ENCODE peak calls at places on chromosomes 1 and 21, in four cellular contexts. R, U, V and H are unnamed samples. For H3K4me1, the result is how much of the 10 kb centered on the place peaks cover.

GRCh38 chr1:44029260-44029910 is 1.9 kb downstream of the SLC6A9 start:
- DNase-seq in R (no peak), V (no peak), U (peak), H (peak)

GRCh38 chr1:207227131-207227630 is 94.3 kb upstream of the CD55 start:
- DNase-seq in V (no peak), R (no peak), U (no peak), H (no peak)

GRCh38 chr1:91683598-91683951 is 182.9 kb downstream of the CDC7 start:
- DNase-seq in R (no peak), U (no peak), V (peak), H (no peak)

GRCh38 chr1:238562376-238562775 is 671.7 kb upstream of the ZP4 start:
- DNase-seq in U (no peak), R (no peak), V (no peak), H (no peak)

GRCh38 chr21:43766734-43767497 is 9.2 kb downstream of the CSTB start:
- DNase-seq in R (no peak), V (no peak), U (no peak), H (no peak)

GRCh38 chr1:91556556-91556955 is 55.9 kb downstream of the CDC7 start:
- DNase-seq in R (no peak), U (no peak), V (no peak), H (no peak)

GRCh38 chr1:160767417-160768294 is 28.3 kb upstream of the LY9 start:
- DNase-seq in U (no peak), R (no peak), V (no peak), H (no peak)

GRCh38 chr1:22678522-22678896 is 25.5 kb downstream of the C1QB start:
- DNase-seq in R (no peak), U (no peak), V (no peak), H (no peak)

GRCh38 chr1:242017580-242018233 is 18.8 kb upstream of the MAP1LC3C start:
- DNase-seq in U (peak), V (no peak), R (peak), H (no peak)

GRCh38 chr1:1421147-1421906 is at the start of gene ANKRD65:
- DNase-seq in U (peak), V (no peak), R (no peak), H (no peak)

GRCh38 chr21:41766883-41767605 is at the start of gene RIPK4:
- DNase-seq in R (peak), V (no peak), U (peak), H (peak)

GRCh38 chr21:45947296-45947695 is 34.3 kb upstream of the COL6A1 start:
- DNase-seq in V (no peak), R (no peak), U (no peak), H (no peak)

GRCh38 chr1:220089650-220090556 is at the start of gene BPNT1:
- DNase-seq in U (peak), R (peak), V (peak), H (peak)

GRCh38 chr1:8562881-8563865 is 245.3 kb downstream of the SLC45A1 start:
- DNase-seq in R (no peak), V (no peak), U (no peak), H (no peak)

GRCh38 chr1:91613594-91613993 is 112.9 kb downstream of the CDC7 start:
- DNase-seq in R (no peak), V (no peak), U (no peak), H (no peak)

GRCh38 chr1:11429226-11429625 is 49.7 kb upstream of the DISP3 start:
- DNase-seq in U (no peak), R (no peak), V (no peak), H (no peak)

GRCh38 chr21:17050156-17050555 is 462.7 kb upstream of the CXADR start:
- DNase-seq in R (no peak), U (no peak), V (no peak), H (no peak)

GRCh38 chr1:40831001-40831732 is 31.0 kb downstream of the CITED4 start:
- DNase-seq in R (no peak), U (no peak), V (no peak), H (no peak)

GRCh38 chr21:37226356-37226920 is 40.7 kb downstream of the VPS26C start:
- DNase-seq in U (no peak), R (no peak), V (no peak), H (no peak)

GRCh38 chr1:88341436-88341835 is 342.6 kb upstream of the PKN2 start:
- DNase-seq in V (no peak), U (no peak), R (no peak), H (no peak)

GRCh38 chr1:109751531-109752260 is 10.9 kb upstream of the GSTM3 start:
- DNase-seq in R (no peak), V (no peak), U (no peak), H (no peak)

GRCh38 chr21:38948377-38948776 is 142.6 kb downstream of the ETS2 start:
- DNase-seq in V (no peak), R (no peak), U (no peak), H (no peak)

GRCh38 chr1:36576118-36576517 is 93.4 kb upstream of the CSF3R start:
- DNase-seq in R (peak), V (no peak), U (peak), H (peak)

GRCh38 chr1:101112051-101112770 is 86.6 kb upstream of the DPH5 start:
- DNase-seq in R (no peak), V (no peak), U (no peak), H (peak)

GRCh38 chr1:206489980-206490534 is 17.3 kb upstream of the RASSF5 start:
- DNase-seq in R (peak), U (peak), V (peak), H (peak)

GRCh38 chr1:197994907-197995407 is 77.8 kb downstream of the LHX9 start:
- DNase-seq in U (no peak), V (no peak), R (no peak), H (no peak)

GRCh38 chr1:19618428-19618827 is 25.7 kb upstream of the NBL1 start:
- DNase-seq in U (no peak), R (no peak), V (no peak), H (no peak)

GRCh38 chr21:15682977-15683376 is 46.8 kb upstream of the USP25 start:
- DNase-seq in R (no peak), V (no peak), U (no peak), H (no peak)

GRCh38 chr1:162912061-162912667 is 51.2 kb upstream of the CCDC190 start:
- DNase-seq in V (no peak), R (no peak), U (no peak), H (no peak)

GRCh38 chr1:193932979-193933378 is 746.6 kb upstream of the B3GALT2 start:
- DNase-seq in U (no peak), R (no peak), V (no peak), H (no peak)

GRCh38 chr1:10399487-10399917 is 638 bp downstream of the PGD start:
- DNase-seq in V (no peak), R (no peak), U (no peak), H (no peak)

GRCh38 chr1:113046569-113046968 is 26.4 kb upstream of the LRIG2 start:
- DNase-seq in V (no peak), R (no peak), U (no peak), H (no peak)
- H3K4me1 ChIP-seq in V (under half), R (under half), U (under half), H (under half)

DNA sequence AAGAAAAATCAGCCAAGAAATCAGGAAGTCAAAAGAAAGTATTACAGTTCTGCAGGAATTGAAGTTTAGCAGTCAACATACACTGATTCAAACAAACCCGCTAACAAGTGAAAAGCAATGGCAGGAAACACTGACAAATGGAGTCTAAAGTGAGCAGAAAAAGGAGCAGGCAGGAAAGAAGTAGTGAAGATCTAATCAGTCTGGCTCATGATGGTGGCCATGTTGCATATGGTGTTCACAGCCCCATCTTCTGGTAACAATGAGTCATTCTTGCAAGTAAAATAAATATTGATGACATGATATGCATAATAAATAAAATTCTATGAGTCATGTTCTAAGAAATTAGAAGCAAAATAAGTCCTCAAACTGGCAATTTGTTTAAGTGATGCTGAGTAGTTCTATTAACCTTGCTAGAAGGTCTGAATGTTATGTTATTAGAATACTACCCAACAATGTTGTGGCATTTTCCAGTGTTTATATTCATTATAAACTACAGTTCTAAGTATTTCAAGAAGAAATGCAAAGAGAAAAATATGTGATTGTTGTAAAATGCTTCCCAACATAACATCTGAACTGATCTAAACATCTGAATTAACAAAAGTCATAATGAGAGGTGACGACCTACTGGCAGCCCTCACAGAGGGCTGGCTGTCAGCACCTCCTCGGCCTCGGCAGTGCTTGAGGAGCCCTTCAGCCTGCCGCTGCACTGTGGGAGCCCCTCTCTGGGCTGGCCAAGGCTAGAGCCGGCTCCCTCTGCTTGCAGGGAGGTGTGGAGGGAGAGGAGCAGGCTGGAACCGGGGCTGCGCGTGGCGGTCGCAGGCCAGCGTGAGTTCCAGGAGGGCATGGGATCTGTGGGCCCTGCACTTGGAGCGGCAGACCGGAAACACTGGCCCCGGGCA is 5.7 kb upstream of the ACBD6 start:
- DNase-seq in U (peak), R (no peak), V (no peak), H (no peak)
- TF ChIP-seq CTCF in U (peak), R (no peak), V (no peak), H (no peak)

GRCh38 chr1:59569198-59569597 is 245.6 kb upstream of the HOOK1 start:
- DNase-seq in R (no peak), U (no peak), V (no peak), H (no peak)
- H3K4me1 ChIP-seq in R (under half), U (under half), V (under half), H (under half)

GRCh38 chr1:111811891-111812290 is 56.2 kb downstream of the DDX20 start:
- DNase-seq in V (no peak), U (no peak), R (no peak), H (no peak)

GRCh38 chr1:111814305-111814628 is 58.6 kb downstream of the DDX20 start:
- DNase-seq in U (no peak), R (no peak), V (no peak), H (no peak)

GRCh38 chr1:111814642-111815041 is 58.9 kb downstream of the DDX20 start:
- DNase-seq in R (no peak), U (no peak), V (no peak), H (no peak)

GRCh38 chr1:111812306-111812705 is 56.6 kb downstream of the DDX20 start:
- DNase-seq in V (no peak), R (no peak), U (no peak), H (no peak)

DNA sequence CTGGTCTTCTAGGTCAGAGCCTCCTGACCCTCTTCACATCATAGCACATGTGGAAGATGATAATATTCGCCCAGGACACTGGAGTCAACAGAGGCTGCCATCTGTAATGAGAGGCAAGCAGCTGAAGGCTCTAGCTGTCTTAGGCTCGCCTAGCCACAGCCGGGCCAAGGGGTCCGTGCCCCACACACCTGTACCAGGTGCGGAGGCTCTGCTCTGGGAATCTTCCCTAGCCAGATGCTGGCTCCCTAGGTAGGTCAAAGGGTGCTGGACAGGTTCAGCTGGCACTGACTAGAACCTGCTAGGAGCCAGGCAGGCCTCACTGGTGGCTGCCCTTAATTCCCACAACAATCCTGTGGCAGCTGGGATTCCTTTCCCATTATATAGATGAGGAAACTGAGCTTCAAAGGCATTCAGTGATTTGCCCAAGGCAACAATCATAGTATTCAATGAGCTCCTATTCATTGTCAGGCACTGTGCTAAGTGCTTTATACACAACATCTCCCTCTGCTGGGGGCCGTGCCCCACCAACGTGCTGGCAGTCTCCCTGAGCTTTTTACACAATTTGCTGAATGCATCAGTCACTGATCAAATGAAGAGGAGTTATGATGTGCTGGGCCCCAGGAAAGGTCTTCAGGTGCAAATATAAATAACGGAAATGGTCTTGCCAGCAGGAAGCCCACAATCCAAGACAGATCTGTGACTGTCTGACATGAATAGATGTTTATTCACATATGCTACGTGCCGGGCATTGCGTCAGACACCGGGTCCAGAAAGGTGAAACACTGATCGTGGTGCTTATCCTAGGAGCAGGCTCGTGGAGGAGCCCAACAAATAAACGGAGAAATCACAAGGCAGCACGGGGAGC is 58.0 kb downstream of the DDX20 start:
- DNase-seq in V (no peak), U (no peak), R (no peak), H (no peak)
- TF ChIP-seq CTCF in V (no peak), U (no peak), R (no peak), H (no peak)